ENCODE peak calls at places on chromosomes 4 and X, in six cellular contexts. One of them, this sample, is unnamed.

GRCh38 chr4:85474818-85475630 is at the start of gene ARHGAP24:
- DNase-seq in cardiac fibroblast: peak
- DNase-seq in fibroblast of the aortic adventitia: peak
- DNase-seq in memory B cell: peak
- DNase-seq in foreskin melanocyte: peak
- DNase-seq in islet precursor cell: peak
- DNase-seq in this sample: peak

GRCh38 chr4:146214238-146214637 is at the start of gene REELD1:
- DNase-seq in memory B cell: no peak
- DNase-seq in islet precursor cell: no peak
- DNase-seq in cardiac fibroblast: no peak
- DNase-seq in fibroblast of the aortic adventitia: no peak
- DNase-seq in foreskin melanocyte: no peak
- DNase-seq in this sample: no peak

GRCh38 chrX:27915617-27916016 is 65.6 kb downstream of the DCAF8L1 start:
- DNase-seq in cardiac fibroblast: peak
- DNase-seq in islet precursor cell: no peak
- DNase-seq in memory B cell: no peak
- DNase-seq in fibroblast of the aortic adventitia: no peak
- DNase-seq in foreskin melanocyte: no peak
- DNase-seq in this sample: no peak

GRCh38 chr4:37715889-37716402 is 29.8 kb upstream of the RELL1 start:
- DNase-seq in cardiac fibroblast: peak
- DNase-seq in foreskin melanocyte: no peak
- DNase-seq in fibroblast of the aortic adventitia: peak
- DNase-seq in islet precursor cell: no peak
- DNase-seq in memory B cell: no peak
- DNase-seq in this sample: no peak

GRCh38 chr4:140308366-140309123 is 64.9 kb upstream of the SCOC start:
- DNase-seq in memory B cell: no peak
- DNase-seq in fibroblast of the aortic adventitia: peak
- DNase-seq in islet precursor cell: no peak
- DNase-seq in foreskin melanocyte: no peak
- DNase-seq in cardiac fibroblast: peak
- DNase-seq in this sample: no peak

GRCh38 chrX:38798956-38799355 is 2.3 kb upstream of the MID1IP1 start:
- DNase-seq in foreskin melanocyte: no peak
- DNase-seq in cardiac fibroblast: peak
- DNase-seq in islet precursor cell: no peak
- DNase-seq in fibroblast of the aortic adventitia: peak
- DNase-seq in memory B cell: no peak
- DNase-seq in this sample: no peak

GRCh38 chr4:1792832-1793495 is at the start of gene FGFR3:
- DNase-seq in fibroblast of the aortic adventitia: no peak
- DNase-seq in cardiac fibroblast: no peak
- DNase-seq in memory B cell: peak
- DNase-seq in foreskin melanocyte: no peak
- DNase-seq in islet precursor cell: peak
- DNase-seq in this sample: no peak

GRCh38 chr4:179353791-179354190 is 1911.6 kb upstream of the AGA start:
- DNase-seq in foreskin melanocyte: peak
- DNase-seq in memory B cell: no peak
- DNase-seq in fibroblast of the aortic adventitia: no peak
- DNase-seq in islet precursor cell: no peak
- DNase-seq in cardiac fibroblast: no peak
- DNase-seq in this sample: no peak

GRCh38 chr4:168907119-168907698 is 102.8 kb downstream of the CBR4 start:
- DNase-seq in fibroblast of the aortic adventitia: peak
- DNase-seq in memory B cell: no peak
- DNase-seq in foreskin melanocyte: no peak
- DNase-seq in islet precursor cell: no peak
- DNase-seq in cardiac fibroblast: peak
- DNase-seq in this sample: no peak

GRCh38 chrX:38220024-38220935 is at the start of gene SRPX:
- DNase-seq in memory B cell: no peak
- DNase-seq in fibroblast of the aortic adventitia: peak
- DNase-seq in foreskin melanocyte: peak
- DNase-seq in islet precursor cell: peak
- DNase-seq in cardiac fibroblast: peak
- DNase-seq in this sample: no peak

GRCh38 chr4:122658818-122659295 is 38.0 kb upstream of the IL21 start:
- DNase-seq in fibroblast of the aortic adventitia: no peak
- DNase-seq in memory B cell: no peak
- DNase-seq in foreskin melanocyte: no peak
- DNase-seq in islet precursor cell: no peak
- DNase-seq in cardiac fibroblast: no peak
- DNase-seq in this sample: no peak

GRCh38 chr4:158314756-158315487 is 104.6 kb downstream of the TMEM144 start:
- DNase-seq in foreskin melanocyte: no peak
- DNase-seq in fibroblast of the aortic adventitia: peak
- DNase-seq in islet precursor cell: no peak
- DNase-seq in memory B cell: no peak
- DNase-seq in cardiac fibroblast: peak
- DNase-seq in this sample: no peak

GRCh38 chr4:186472948-186473347 is 82.4 kb downstream of the MTNR1A start:
- DNase-seq in foreskin melanocyte: peak
- DNase-seq in cardiac fibroblast: peak
- DNase-seq in islet precursor cell: no peak
- DNase-seq in fibroblast of the aortic adventitia: peak
- DNase-seq in memory B cell: no peak
- DNase-seq in this sample: no peak

GRCh38 chrX:15298201-15298600 is 17.2 kb downstream of the ASB11 start:
- DNase-seq in foreskin melanocyte: no peak
- DNase-seq in cardiac fibroblast: peak
- DNase-seq in fibroblast of the aortic adventitia: no peak
- DNase-seq in islet precursor cell: no peak
- DNase-seq in memory B cell: no peak
- DNase-seq in this sample: no peak

GRCh38 chr4:73453701-73454005 is 17.6 kb downstream of the AFP start:
- DNase-seq in fibroblast of the aortic adventitia: no peak
- DNase-seq in memory B cell: no peak
- DNase-seq in cardiac fibroblast: no peak
- DNase-seq in islet precursor cell: peak
- DNase-seq in foreskin melanocyte: no peak
- DNase-seq in this sample: no peak

GRCh38 chr4:75555294-75556164 is at the start of gene ODAPH:
- DNase-seq in islet precursor cell: peak
- DNase-seq in foreskin melanocyte: no peak
- DNase-seq in cardiac fibroblast: peak
- DNase-seq in fibroblast of the aortic adventitia: no peak
- DNase-seq in memory B cell: no peak
- DNase-seq in this sample: no peak

GRCh38 chr4:151784676-151785075 is 23.9 kb upstream of the GATB start:
- DNase-seq in cardiac fibroblast: no peak
- DNase-seq in memory B cell: no peak
- DNase-seq in foreskin melanocyte: no peak
- DNase-seq in fibroblast of the aortic adventitia: no peak
- DNase-seq in islet precursor cell: no peak
- DNase-seq in this sample: no peak

GRCh38 chr4:51842554-51843308 is at the start of gene DCUN1D4:
- DNase-seq in memory B cell: peak
- DNase-seq in fibroblast of the aortic adventitia: peak
- DNase-seq in cardiac fibroblast: peak
- DNase-seq in foreskin melanocyte: peak
- DNase-seq in islet precursor cell: peak
- DNase-seq in this sample: peak

GRCh38 chrX:129983575-129984131 is 1.2 kb downstream of the BCORL1 start:
- DNase-seq in foreskin melanocyte: no peak
- DNase-seq in memory B cell: peak
- DNase-seq in islet precursor cell: no peak
- DNase-seq in cardiac fibroblast: no peak
- DNase-seq in fibroblast of the aortic adventitia: no peak
- DNase-seq in this sample: no peak

GRCh38 chr4:94412019-94413017 is 39.4 kb upstream of the PDLIM5 start:
- DNase-seq in islet precursor cell: no peak
- DNase-seq in cardiac fibroblast: peak
- DNase-seq in memory B cell: no peak
- DNase-seq in fibroblast of the aortic adventitia: peak
- DNase-seq in foreskin melanocyte: peak
- DNase-seq in this sample: no peak

GRCh38 chr4:77990904-77991358 is 66.2 kb upstream of the FRAS1 start:
- DNase-seq in fibroblast of the aortic adventitia: peak
- DNase-seq in memory B cell: no peak
- DNase-seq in foreskin melanocyte: no peak
- DNase-seq in cardiac fibroblast: no peak
- DNase-seq in islet precursor cell: no peak
- DNase-seq in this sample: no peak

GRCh38 chr4:105859233-105859632 is 36.0 kb upstream of the NPNT start:
- DNase-seq in fibroblast of the aortic adventitia: peak
- DNase-seq in foreskin melanocyte: peak
- DNase-seq in islet precursor cell: no peak
- DNase-seq in cardiac fibroblast: peak
- DNase-seq in memory B cell: no peak
- DNase-seq in this sample: no peak

GRCh38 chr4:162837679-162838078 is 329.0 kb downstream of the NAF1 start:
- DNase-seq in islet precursor cell: no peak
- DNase-seq in memory B cell: no peak
- DNase-seq in fibroblast of the aortic adventitia: no peak
- DNase-seq in cardiac fibroblast: no peak
- DNase-seq in foreskin melanocyte: no peak
- DNase-seq in this sample: no peak

GRCh38 chr4:118373614-118374255 is 20.9 kb upstream of the PRSS12 start:
- DNase-seq in fibroblast of the aortic adventitia: peak
- DNase-seq in foreskin melanocyte: no peak
- DNase-seq in cardiac fibroblast: peak
- DNase-seq in memory B cell: no peak
- DNase-seq in islet precursor cell: no peak
- DNase-seq in this sample: no peak

GRCh38 chr4:182492456-182492855 is 249.3 kb downstream of the TENM3 start:
- DNase-seq in islet precursor cell: no peak
- DNase-seq in foreskin melanocyte: peak
- DNase-seq in cardiac fibroblast: peak
- DNase-seq in memory B cell: no peak
- DNase-seq in fibroblast of the aortic adventitia: peak
- DNase-seq in this sample: no peak

GRCh38 chr4:4868506-4869379 is 9.3 kb downstream of the MSX1 start:
- DNase-seq in memory B cell: no peak
- DNase-seq in cardiac fibroblast: no peak
- DNase-seq in islet precursor cell: peak
- DNase-seq in foreskin melanocyte: no peak
- DNase-seq in fibroblast of the aortic adventitia: no peak
- DNase-seq in this sample: no peak

GRCh38 chrX:373641-374471 is 12.9 kb downstream of the PPP2R3B start:
- DNase-seq in fibroblast of the aortic adventitia: no peak
- DNase-seq in cardiac fibroblast: peak
- DNase-seq in islet precursor cell: peak
- DNase-seq in foreskin melanocyte: no peak
- DNase-seq in memory B cell: peak
- DNase-seq in this sample: no peak

GRCh38 chrX:134315893-134316292 is 78.9 kb downstream of the CCDC160 start:
- DNase-seq in islet precursor cell: no peak
- DNase-seq in memory B cell: no peak
- DNase-seq in foreskin melanocyte: no peak
- DNase-seq in fibroblast of the aortic adventitia: peak
- DNase-seq in cardiac fibroblast: no peak
- DNase-seq in this sample: no peak

GRCh38 chrX:134886201-134886600 is 104.6 kb upstream of the SMIM10 start:
- DNase-seq in fibroblast of the aortic adventitia: no peak
- DNase-seq in islet precursor cell: peak
- DNase-seq in memory B cell: no peak
- DNase-seq in cardiac fibroblast: peak
- DNase-seq in foreskin melanocyte: no peak
- DNase-seq in this sample: no peak

GRCh38 chr4:122765702-122766352 is 33.3 kb downstream of the BBS12 start:
- DNase-seq in cardiac fibroblast: peak
- DNase-seq in fibroblast of the aortic adventitia: peak
- DNase-seq in memory B cell: no peak
- DNase-seq in islet precursor cell: peak
- DNase-seq in foreskin melanocyte: no peak
- DNase-seq in this sample: no peak